ENCODE peak calls at places on chromosomes 6 and 20, in eight cellular contexts. B, D, F, W, T, A, R and J are unnamed samples.
A peak's percentile ranks its signal among the peaks of the same experiment; 100 is the strongest.

GRCh38 chr6:159720708-159721107 is 6.6 kb upstream of the WTAP start:
- DNase-seq in B (no peak), D (no peak), F (peak; percentile 72), W (no peak), T (peak; percentile 18), A (no peak), R (no peak), J (peak; percentile 16)

GRCh38 chr6:39335780-39336541 is 13.5 kb upstream of the KCNK16 start:
- DNase-seq in B (no peak), D (no peak), F (peak; percentile 37), W (peak; percentile 91), T (no peak), A (peak; percentile 14), R (peak; percentile 8), J (peak; percentile 4)

GRCh38 chr6:41625442-41625841 is 12.8 kb upstream of the MDFI start:
- DNase-seq in B (no peak), D (no peak), F (no peak), W (no peak), T (no peak), A (no peak), R (no peak), J (no peak)

GRCh38 chr6:129748212-129748900 is 38.4 kb upstream of the ARHGAP18 start:
- DNase-seq in B (no peak), D (no peak), F (peak; percentile 91), W (no peak), T (no peak), A (peak; percentile 39), R (peak; percentile 47), J (peak; percentile 37)

GRCh38 chr20:33438481-33438880 is 5.1 kb downstream of the SNTA1 start:
- DNase-seq in B (no peak), D (no peak), F (peak; percentile 42), W (no peak), T (no peak), A (no peak), R (no peak), J (no peak)

GRCh38 chr6:169289671-169290408 is 36.2 kb upstream of the THBS2 start:
- DNase-seq in B (no peak), D (no peak), F (no peak), W (no peak), T (no peak), A (no peak), R (peak; percentile 36), J (no peak)

GRCh38 chr6:24910331-24910849 is 25.4 kb downstream of the RIPOR2 start:
- DNase-seq in B (no peak), D (no peak), F (peak; percentile 66), W (no peak), T (no peak), A (no peak), R (no peak), J (no peak)

GRCh38 chr6:885051-885590 is 192.2 kb upstream of the EXOC2 start:
- DNase-seq in B (no peak), D (no peak), F (no peak), W (no peak), T (no peak), A (no peak), R (no peak), J (no peak)

GRCh38 chr6:116253188-116253504 is 729 bp downstream of the TSPYL4 start:
- DNase-seq in B (no peak), D (peak; percentile 45), F (no peak), W (no peak), T (no peak), A (no peak), R (no peak), J (no peak)

GRCh38 chr6:13591205-13591921 is 17.0 kb downstream of the SIRT5 start:
- DNase-seq in B (no peak), D (no peak), F (no peak), W (no peak), T (no peak), A (no peak), R (no peak), J (no peak)

GRCh38 chr6:88164061-88164460 is 2.1 kb downstream of the CNR1 start:
- DNase-seq in B (no peak), D (no peak), F (no peak), W (no peak), T (no peak), A (no peak), R (no peak), J (no peak)

GRCh38 chr20:5621305-5621704 is 128.9 kb upstream of the SHLD1 start:
- DNase-seq in B (no peak), D (no peak), F (no peak), W (no peak), T (no peak), A (no peak), R (no peak), J (no peak)

GRCh38 chr20:38304845-38305447 is 990 bp downstream of the BPI start:
- DNase-seq in B (no peak), D (no peak), F (peak; percentile 25), W (no peak), T (peak; percentile 65), A (no peak), R (peak; percentile 49), J (no peak)

GRCh38 chr6:151436300-151436699 is 15.6 kb downstream of the RMND1 start:
- DNase-seq in B (no peak), D (no peak), F (no peak), W (no peak), T (no peak), A (no peak), R (no peak), J (no peak)

GRCh38 chr6:130366011-130366963 is at the start of gene TMEM200A:
- DNase-seq in B (no peak), D (peak; percentile 60), F (no peak), W (no peak), T (peak; percentile 47), A (no peak), R (peak; percentile 48), J (no peak)

GRCh38 chr6:70037445-70037844 is 171.1 kb downstream of the COL19A1 start:
- DNase-seq in B (no peak), D (no peak), F (no peak), W (no peak), T (no peak), A (no peak), R (no peak), J (no peak)

GRCh38 chr6:15642276-15642675 is 20.6 kb downstream of the DTNBP1 start:
- DNase-seq in B (no peak), D (no peak), F (peak; percentile 32), W (no peak), T (peak; percentile 37), A (no peak), R (no peak), J (no peak)

GRCh38 chr20:39524371-39524911 is 562.3 kb downstream of the DHX35 start:
- DNase-seq in B (no peak), D (no peak), F (no peak), W (no peak), T (no peak), A (no peak), R (no peak), J (no peak)

GRCh38 chr6:131101911-131102680 is 33.2 kb upstream of the AKAP7 start:
- DNase-seq in B (no peak), D (no peak), F (no peak), W (no peak), T (no peak), A (no peak), R (no peak), J (no peak)

GRCh38 chr20:23490817-23491216 is at the start of gene CST8:
- DNase-seq in B (no peak), D (no peak), F (no peak), W (no peak), T (no peak), A (no peak), R (no peak), J (no peak)

GRCh38 chr20:46545077-46545826 is 5.2 kb downstream of the OCSTAMP start:
- DNase-seq in B (no peak), D (no peak), F (peak; percentile 65), W (no peak), T (no peak), A (peak; percentile 43), R (no peak), J (peak; percentile 41)

GRCh38 chr6:148509789-148510581 is 167.3 kb downstream of the SASH1 start:
- DNase-seq in B (no peak), D (no peak), F (peak; percentile 14), W (peak; percentile 18), T (no peak), A (no peak), R (peak; percentile 89), J (no peak)

GRCh38 chr6:39037082-39037487 is 11.5 kb upstream of the GLP1R start:
- DNase-seq in B (no peak), D (no peak), F (no peak), W (peak; percentile 82), T (no peak), A (no peak), R (no peak), J (no peak)

GRCh38 chr6:108407952-108408351 is 113.1 kb downstream of the AFG1L start:
- DNase-seq in B (no peak), D (no peak), F (no peak), W (no peak), T (no peak), A (no peak), R (no peak), J (no peak)

GRCh38 chr6:151566557-151566956 is 72.7 kb downstream of the CCDC170 start:
- DNase-seq in B (no peak), D (no peak), F (no peak), W (no peak), T (no peak), A (no peak), R (no peak), J (no peak)